ENCODE peak calls at places on chromosomes 5 and 9, in four cellular contexts. W is K562, X is HepG2, V is A549. C is an unnamed sample.

GRCh38 chr5:123515904-123516303 is 3.9 kb downstream of the CSNK1G3 start:
- DNase-seq in W (no peak), X (no peak), V (no peak), C (no peak)

GRCh38 chr5:125848746-125849145 is 574.5 kb upstream of the GRAMD2B start:
- DNase-seq in W (no peak), X (no peak), V (no peak), C (no peak)

GRCh38 chr5:158026248-158027031 is 167.5 kb upstream of the CLINT1 start:
- DNase-seq in W (no peak), X (no peak), V (no peak), C (no peak)

GRCh38 chr5:77181596-77182304 is 28.7 kb upstream of the PDE8B start:
- DNase-seq in W (no peak), X (no peak), V (no peak), C (no peak)

GRCh38 chr5:134133213-134133994 is 18.9 kb downstream of the TCF7 start:
- DNase-seq in W (no peak), X (no peak), V (no peak), C (peak; percentile 2)

GRCh38 chr5:89733772-89734171 is 675.8 kb downstream of the CETN3 start:
- DNase-seq in W (no peak), X (no peak), V (no peak), C (no peak)

GRCh38 chr5:97096096-97096648 is 46.2 kb downstream of the LIX1 start:
- DNase-seq in W (no peak), X (no peak), V (no peak), C (no peak)

GRCh38 chr5:132260714-132261615 is 3.5 kb downstream of the PDLIM4 start:
- DNase-seq in W (peak; percentile 55), X (no peak), V (no peak), C (no peak)

GRCh38 chr9:136995772-136996308 is 528 bp downstream of the CLIC3 start:
- DNase-seq in W (no peak), X (no peak), V (no peak), C (no peak)

GRCh38 chr9:107137495-107138202 is 145.4 kb upstream of the RAD23B start:
- DNase-seq in W (peak; percentile 72), X (peak; percentile 21), V (peak; percentile 32), C (no peak)

GRCh38 chr9:1100192-1100591 is 50.0 kb downstream of the DMRT2 start:
- DNase-seq in W (no peak), X (no peak), V (no peak), C (no peak)

GRCh38 chr9:1100945-1101344 is 50.8 kb downstream of the DMRT2 start:
- DNase-seq in W (no peak), X (peak; percentile 26), V (peak; percentile 40), C (peak; percentile 75)

GRCh38 chr9:1098551-1098950 is 48.4 kb downstream of the DMRT2 start:
- DNase-seq in W (no peak), X (no peak), V (no peak), C (no peak)

GRCh38 chr9:1096155-1096964 is 46.2 kb downstream of the DMRT2 start:
- DNase-seq in W (no peak), X (no peak), V (no peak), C (no peak)

GRCh38 chr9:1102010-1102712 is 52.0 kb downstream of the DMRT2 start:
- DNase-seq in W (no peak), X (no peak), V (no peak), C (no peak)
- TF ChIP-seq HMGXB4 in W (no peak), X (no peak), V (no peak), C (no peak)

GRCh38 chr5:122077451-122078115 is 476 bp downstream of the LOX start:
- DNase-seq in W (no peak), X (peak; percentile 13), V (peak; percentile 4), C (peak; percentile 54)
- TF ChIP-seq HMGXB4 in W (no peak), X (no peak), V (no peak), C (peak; percentile 37)

DNA sequence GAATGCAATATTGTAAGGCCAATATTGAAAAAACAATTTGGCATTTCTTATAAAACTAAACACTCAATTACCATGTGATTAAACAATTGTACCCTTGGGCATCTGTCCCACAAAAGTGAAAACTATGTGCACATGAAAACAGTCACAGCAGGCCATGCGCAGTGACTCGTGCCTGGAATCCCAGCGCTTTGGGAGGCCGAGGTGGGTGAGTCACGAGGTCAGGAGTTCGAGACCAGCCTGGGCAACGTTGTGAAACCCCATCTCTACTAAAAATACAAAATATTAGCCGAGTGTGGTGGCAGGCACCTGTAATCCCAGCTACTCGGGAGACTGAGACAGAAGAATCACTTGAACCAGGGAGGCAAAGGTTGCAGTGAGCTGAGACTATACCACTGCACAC is 343.7 kb downstream of the DMRTA1 start:
- DNase-seq in W (no peak), X (no peak), V (no peak), C (no peak)
- TF ChIP-seq HMGXB4 in W (no peak), X (no peak), V (no peak), C (no peak)

GRCh38 chr5:98524796-98525195 is 248.7 kb upstream of the RGMB start:
- DNase-seq in W (no peak), X (no peak), V (no peak), C (no peak)

GRCh38 chr5:98530224-98530623 is 243.2 kb upstream of the RGMB start:
- DNase-seq in W (no peak), X (no peak), V (no peak), C (no peak)

GRCh38 chr5:98527846-98528245 is 245.6 kb upstream of the RGMB start:
- DNase-seq in W (no peak), X (no peak), V (no peak), C (no peak)

GRCh38 chr5:98529321-98529720 is 244.1 kb upstream of the RGMB start:
- DNase-seq in W (no peak), X (no peak), V (no peak), C (no peak)
- TF ChIP-seq HMGXB4 in W (no peak), X (no peak), V (no peak), C (no peak)